ENCODE peak calls at places on chromosomes 3 and 15, in nine cellular contexts. One of them, this sample, is unnamed.

GRCh38 chr3:27632431-27633223 is 89.5 kb downstream of the EOMES start:
- DNase-seq in SK-N-SH: peak; percentile 30
- DNase-seq in DND-41: no peak
- DNase-seq in GM23338: peak; percentile 81
- DNase-seq in CD8-positive, alpha-beta T cell: peak; percentile 37
- DNase-seq in cardiac muscle cell: peak; percentile 77
- DNase-seq in endodermal cell: peak; percentile 76
- DNase-seq in gastrocnemius medialis: no peak
- DNase-seq in astrocyte: peak; percentile 64
- DNase-seq in this sample: peak; percentile 43

GRCh38 chr3:156211583-156211982 is 91.2 kb downstream of the KCNAB1 start:
- DNase-seq in SK-N-SH: no peak
- DNase-seq in DND-41: no peak
- DNase-seq in GM23338: no peak
- DNase-seq in CD8-positive, alpha-beta T cell: no peak
- DNase-seq in cardiac muscle cell: peak; percentile 35
- DNase-seq in endodermal cell: no peak
- DNase-seq in gastrocnemius medialis: no peak
- DNase-seq in astrocyte: peak; percentile 88
- DNase-seq in this sample: no peak

GRCh38 chr15:81111510-81112375 is 22.3 kb upstream of the CFAP161 start:
- DNase-seq in SK-N-SH: no peak
- DNase-seq in DND-41: no peak
- DNase-seq in GM23338: no peak
- DNase-seq in CD8-positive, alpha-beta T cell: no peak
- DNase-seq in cardiac muscle cell: no peak
- DNase-seq in endodermal cell: no peak
- DNase-seq in gastrocnemius medialis: no peak
- DNase-seq in astrocyte: no peak
- DNase-seq in this sample: no peak

GRCh38 chr3:12750658-12751071 is 8.4 kb downstream of the TMEM40 start:
- DNase-seq in SK-N-SH: no peak
- DNase-seq in DND-41: no peak
- DNase-seq in GM23338: no peak
- DNase-seq in CD8-positive, alpha-beta T cell: no peak
- DNase-seq in cardiac muscle cell: peak; percentile 94
- DNase-seq in endodermal cell: no peak
- DNase-seq in gastrocnemius medialis: no peak
- DNase-seq in astrocyte: peak; percentile 84
- DNase-seq in this sample: no peak

GRCh38 chr3:37909067-37909911 is 47.6 kb downstream of the CTDSPL start:
- DNase-seq in SK-N-SH: no peak
- DNase-seq in DND-41: no peak
- DNase-seq in GM23338: no peak
- DNase-seq in CD8-positive, alpha-beta T cell: no peak
- DNase-seq in cardiac muscle cell: peak; percentile 72
- DNase-seq in endodermal cell: no peak
- DNase-seq in gastrocnemius medialis: no peak
- DNase-seq in astrocyte: no peak
- DNase-seq in this sample: no peak

GRCh38 chr3:64039972-64040733 is 16.9 kb upstream of the PSMD6 start:
- DNase-seq in SK-N-SH: peak; percentile 24
- DNase-seq in DND-41: no peak
- DNase-seq in GM23338: no peak
- DNase-seq in CD8-positive, alpha-beta T cell: no peak
- DNase-seq in cardiac muscle cell: no peak
- DNase-seq in endodermal cell: no peak
- DNase-seq in gastrocnemius medialis: no peak
- DNase-seq in astrocyte: no peak
- DNase-seq in this sample: no peak

GRCh38 chr3:16765661-16766060 is 119.1 kb upstream of the PLCL2 start:
- DNase-seq in SK-N-SH: no peak
- DNase-seq in DND-41: no peak
- DNase-seq in GM23338: no peak
- DNase-seq in CD8-positive, alpha-beta T cell: no peak
- DNase-seq in cardiac muscle cell: no peak
- DNase-seq in endodermal cell: no peak
- DNase-seq in gastrocnemius medialis: no peak
- DNase-seq in astrocyte: no peak
- DNase-seq in this sample: no peak

GRCh38 chr3:63386568-63386967 is 108.5 kb downstream of the SYNPR start:
- DNase-seq in SK-N-SH: peak; percentile 2
- DNase-seq in DND-41: no peak
- DNase-seq in GM23338: peak; percentile 41
- DNase-seq in CD8-positive, alpha-beta T cell: no peak
- DNase-seq in cardiac muscle cell: no peak
- DNase-seq in endodermal cell: peak; percentile 80
- DNase-seq in gastrocnemius medialis: no peak
- DNase-seq in astrocyte: no peak
- DNase-seq in this sample: no peak

GRCh38 chr3:4830586-4830914 is 148.7 kb upstream of the BHLHE40 start:
- DNase-seq in SK-N-SH: no peak
- DNase-seq in DND-41: peak; percentile 46
- DNase-seq in GM23338: no peak
- DNase-seq in CD8-positive, alpha-beta T cell: no peak
- DNase-seq in cardiac muscle cell: no peak
- DNase-seq in endodermal cell: no peak
- DNase-seq in gastrocnemius medialis: no peak
- DNase-seq in astrocyte: no peak
- DNase-seq in this sample: no peak

GRCh38 chr15:55267401-55268053 is 22.1 kb downstream of the RAB27A start:
- DNase-seq in SK-N-SH: peak; percentile 32
- DNase-seq in DND-41: no peak
- DNase-seq in GM23338: no peak
- DNase-seq in CD8-positive, alpha-beta T cell: peak; percentile 89
- DNase-seq in cardiac muscle cell: peak; percentile 56
- DNase-seq in endodermal cell: no peak
- DNase-seq in gastrocnemius medialis: no peak
- DNase-seq in astrocyte: peak; percentile 81
- DNase-seq in this sample: peak; percentile 25

GRCh38 chr3:102090646-102091045 is 241.3 kb downstream of the NFKBIZ start:
- DNase-seq in SK-N-SH: no peak
- DNase-seq in DND-41: no peak
- DNase-seq in GM23338: no peak
- DNase-seq in CD8-positive, alpha-beta T cell: no peak
- DNase-seq in cardiac muscle cell: no peak
- DNase-seq in endodermal cell: no peak
- DNase-seq in gastrocnemius medialis: no peak
- DNase-seq in astrocyte: peak; percentile 50
- DNase-seq in this sample: no peak

GRCh38 chr3:194617827-194618226 is 15.4 kb downstream of the TMEM44 start:
- DNase-seq in SK-N-SH: no peak
- DNase-seq in DND-41: no peak
- DNase-seq in GM23338: no peak
- DNase-seq in CD8-positive, alpha-beta T cell: no peak
- DNase-seq in cardiac muscle cell: peak; percentile 33
- DNase-seq in endodermal cell: no peak
- DNase-seq in gastrocnemius medialis: no peak
- DNase-seq in astrocyte: peak; percentile 51
- DNase-seq in this sample: no peak

GRCh38 chr3:17074559-17074958 is 189.8 kb downstream of the PLCL2 start:
- DNase-seq in SK-N-SH: no peak
- DNase-seq in DND-41: peak; percentile 57
- DNase-seq in GM23338: no peak
- DNase-seq in CD8-positive, alpha-beta T cell: peak; percentile 30
- DNase-seq in cardiac muscle cell: no peak
- DNase-seq in endodermal cell: no peak
- DNase-seq in gastrocnemius medialis: no peak
- DNase-seq in astrocyte: no peak
- DNase-seq in this sample: no peak

GRCh38 chr3:141370065-141370533 is 1.8 kb downstream of the ZBTB38 start:
- DNase-seq in SK-N-SH: peak; percentile 80
- DNase-seq in DND-41: peak; percentile 45
- DNase-seq in GM23338: peak; percentile 91
- DNase-seq in CD8-positive, alpha-beta T cell: peak; percentile 76
- DNase-seq in cardiac muscle cell: peak; percentile 96
- DNase-seq in endodermal cell: peak; percentile 84
- DNase-seq in gastrocnemius medialis: peak; percentile 45
- DNase-seq in astrocyte: peak; percentile 87
- DNase-seq in this sample: no peak

GRCh38 chr15:98057453-98057852 is 97.0 kb downstream of the ARRDC4 start:
- DNase-seq in SK-N-SH: no peak
- DNase-seq in DND-41: no peak
- DNase-seq in GM23338: no peak
- DNase-seq in CD8-positive, alpha-beta T cell: no peak
- DNase-seq in cardiac muscle cell: no peak
- DNase-seq in endodermal cell: no peak
- DNase-seq in gastrocnemius medialis: no peak
- DNase-seq in astrocyte: no peak
- DNase-seq in this sample: no peak

DNA sequence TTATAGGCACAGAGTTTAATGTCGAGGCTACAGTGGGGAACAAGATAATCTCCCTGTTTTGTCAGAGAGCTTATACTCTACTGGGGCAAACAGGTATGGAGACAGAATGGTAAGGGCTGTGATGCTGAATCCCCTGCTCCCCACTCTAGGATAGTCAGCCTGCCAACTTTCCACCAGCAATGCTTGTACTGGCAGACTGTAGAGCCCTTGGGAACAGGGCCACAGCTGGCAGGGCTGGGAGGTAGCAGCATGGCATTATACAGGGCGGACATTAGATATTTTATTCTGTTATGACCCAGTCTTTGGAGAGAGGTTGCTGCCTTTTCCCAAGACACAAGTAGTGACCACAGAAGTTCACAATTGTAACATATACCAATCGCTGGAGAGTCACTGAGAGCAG is 91.2 kb downstream of the ARRDC4 start:
- DNase-seq in SK-N-SH: no peak
- DNase-seq in DND-41: no peak
- DNase-seq in GM23338: no peak
- DNase-seq in CD8-positive, alpha-beta T cell: no peak
- DNase-seq in cardiac muscle cell: no peak
- DNase-seq in endodermal cell: no peak
- DNase-seq in gastrocnemius medialis: no peak
- DNase-seq in astrocyte: no peak
- DNase-seq in this sample: no peak
- H3K4me1 ChIP-seq in SK-N-SH: no peaks in the 10 kb centered on the region
- H3K4me1 ChIP-seq in DND-41: no peaks in the 10 kb centered on the region
- H3K4me1 ChIP-seq in GM23338: no peaks in the 10 kb centered on the region
- H3K4me1 ChIP-seq in CD8-positive, alpha-beta T cell: no peaks in the 10 kb centered on the region
- H3K4me1 ChIP-seq in cardiac muscle cell: no peaks in the 10 kb centered on the region
- H3K4me1 ChIP-seq in endodermal cell: no peaks in the 10 kb centered on the region
- H3K4me1 ChIP-seq in gastrocnemius medialis: no peaks in the 10 kb centered on the region
- H3K4me1 ChIP-seq in astrocyte: no peaks in the 10 kb centered on the region
- H3K4me1 ChIP-seq in this sample: no peaks in the 10 kb centered on the region

DNA sequence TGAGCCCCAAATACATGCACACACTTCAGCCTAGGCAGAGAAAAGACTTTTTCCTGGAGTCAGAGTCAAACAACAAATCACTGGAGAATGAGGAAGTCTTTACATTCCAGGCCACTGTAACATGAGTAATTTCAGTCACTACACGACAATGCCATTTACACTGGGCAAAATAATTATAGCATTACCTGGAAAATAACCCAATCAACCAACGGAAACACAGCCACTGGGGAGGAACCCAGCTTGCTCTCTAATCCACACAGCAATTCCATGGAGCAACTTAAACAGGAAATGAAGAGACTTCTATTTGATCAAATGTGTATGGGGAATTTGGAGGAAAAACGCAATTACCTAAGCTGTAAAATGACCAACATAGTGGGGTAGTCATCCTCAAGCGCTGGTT is 15.2 kb downstream of the FSTL1 start:
- DNase-seq in SK-N-SH: no peak
- DNase-seq in DND-41: no peak
- DNase-seq in GM23338: no peak
- DNase-seq in CD8-positive, alpha-beta T cell: no peak
- DNase-seq in cardiac muscle cell: peak; percentile 58
- DNase-seq in endodermal cell: peak; percentile 33
- DNase-seq in gastrocnemius medialis: no peak
- DNase-seq in astrocyte: peak; percentile 70
- DNase-seq in this sample: no peak
- H3K27ac ChIP-seq in SK-N-SH: peak overlapping the region; percentile 96
- H3K27ac ChIP-seq in DND-41: no peak overlapping the region
- H3K27ac ChIP-seq in GM23338: peak overlapping the region; percentile 1
- H3K27ac ChIP-seq in CD8-positive, alpha-beta T cell: no peak overlapping the region
- H3K27ac ChIP-seq in cardiac muscle cell: peak overlapping the region; percentile 77
- H3K27ac ChIP-seq in endodermal cell: no peak overlapping the region
- H3K27ac ChIP-seq in gastrocnemius medialis: no peak overlapping the region
- H3K27ac ChIP-seq in astrocyte: peak overlapping the region; percentile 90
- H3K27ac ChIP-seq in this sample: peak overlapping the region; percentile 68

DNA sequence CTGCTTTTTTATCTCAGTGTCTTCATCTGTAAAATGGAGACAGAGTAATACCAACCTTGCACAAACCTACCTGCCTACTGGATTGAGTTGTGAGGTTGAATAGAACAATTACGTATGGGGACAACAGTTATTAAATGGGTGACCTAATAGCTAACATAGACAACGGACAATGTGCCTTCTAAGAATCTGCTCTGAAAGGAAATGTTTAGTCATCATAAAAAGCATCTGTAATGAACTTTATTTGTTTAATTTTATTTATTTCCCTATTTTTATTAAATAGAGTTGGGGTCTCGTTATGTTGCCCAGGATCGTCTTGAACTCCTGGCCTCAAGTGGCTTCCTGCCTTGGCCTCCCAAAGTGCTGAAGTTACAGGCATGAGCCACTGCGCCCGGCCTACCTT is 59.2 kb upstream of the C15orf61 start:
- DNase-seq in SK-N-SH: no peak
- DNase-seq in DND-41: no peak
- DNase-seq in GM23338: no peak
- DNase-seq in CD8-positive, alpha-beta T cell: no peak
- DNase-seq in cardiac muscle cell: no peak
- DNase-seq in endodermal cell: no peak
- DNase-seq in gastrocnemius medialis: no peak
- DNase-seq in astrocyte: no peak
- DNase-seq in this sample: no peak
- TF ChIP-seq CTCF in SK-N-SH: no peak
- TF ChIP-seq CTCF in DND-41: no peak
- TF ChIP-seq CTCF in GM23338: no peak
- TF ChIP-seq CTCF in CD8-positive, alpha-beta T cell: no peak
- TF ChIP-seq CTCF in cardiac muscle cell: no peak
- TF ChIP-seq CTCF in endodermal cell: no peak
- TF ChIP-seq CTCF in gastrocnemius medialis: no peak
- TF ChIP-seq CTCF in astrocyte: no peak
- TF ChIP-seq CTCF in this sample: no peak

GRCh38 chr3:58531555-58531954 is 5.4 kb downstream of the ACOX2 start:
- DNase-seq in SK-N-SH: no peak
- DNase-seq in DND-41: no peak
- DNase-seq in GM23338: no peak
- DNase-seq in CD8-positive, alpha-beta T cell: no peak
- DNase-seq in cardiac muscle cell: no peak
- DNase-seq in endodermal cell: no peak
- DNase-seq in gastrocnemius medialis: no peak
- DNase-seq in astrocyte: no peak
- DNase-seq in this sample: no peak

GRCh38 chr3:58529516-58530353 is 7.3 kb downstream of the ACOX2 start:
- DNase-seq in SK-N-SH: no peak
- DNase-seq in DND-41: peak; percentile 12
- DNase-seq in GM23338: peak; percentile 90
- DNase-seq in CD8-positive, alpha-beta T cell: no peak
- DNase-seq in cardiac muscle cell: peak; percentile 38
- DNase-seq in endodermal cell: peak; percentile 96
- DNase-seq in gastrocnemius medialis: no peak
- DNase-seq in astrocyte: no peak
- DNase-seq in this sample: no peak

GRCh38 chr3:58532794-58533220 is 4.2 kb downstream of the ACOX2 start:
- DNase-seq in SK-N-SH: peak; percentile 89
- DNase-seq in DND-41: peak; percentile 81
- DNase-seq in GM23338: peak; percentile 81
- DNase-seq in CD8-positive, alpha-beta T cell: peak; percentile 76
- DNase-seq in cardiac muscle cell: peak; percentile 76
- DNase-seq in endodermal cell: peak; percentile 92
- DNase-seq in gastrocnemius medialis: peak; percentile 25
- DNase-seq in astrocyte: peak; percentile 47
- DNase-seq in this sample: peak; percentile 68

GRCh38 chr3:58530354-58530865 is 6.6 kb downstream of the ACOX2 start:
- DNase-seq in SK-N-SH: no peak
- DNase-seq in DND-41: no peak
- DNase-seq in GM23338: no peak
- DNase-seq in CD8-positive, alpha-beta T cell: no peak
- DNase-seq in cardiac muscle cell: no peak
- DNase-seq in endodermal cell: no peak
- DNase-seq in gastrocnemius medialis: no peak
- DNase-seq in astrocyte: no peak
- DNase-seq in this sample: no peak

GRCh38 chr3:58531956-58532355 is 5.0 kb downstream of the ACOX2 start:
- DNase-seq in SK-N-SH: no peak
- DNase-seq in DND-41: no peak
- DNase-seq in GM23338: peak; percentile 43
- DNase-seq in CD8-positive, alpha-beta T cell: no peak
- DNase-seq in cardiac muscle cell: no peak
- DNase-seq in endodermal cell: no peak
- DNase-seq in gastrocnemius medialis: no peak
- DNase-seq in astrocyte: no peak
- DNase-seq in this sample: no peak
- H3K4me1 ChIP-seq in SK-N-SH: peaks cover 12% of the 10 kb centered on the region
- H3K4me1 ChIP-seq in DND-41: peaks cover 3% of the 10 kb centered on the region
- H3K4me1 ChIP-seq in GM23338: no peaks in the 10 kb centered on the region
- H3K4me1 ChIP-seq in CD8-positive, alpha-beta T cell: no peaks in the 10 kb centered on the region
- H3K4me1 ChIP-seq in cardiac muscle cell: peaks cover 16% of the 10 kb centered on the region
- H3K4me1 ChIP-seq in endodermal cell: peaks cover 20% of the 10 kb centered on the region
- H3K4me1 ChIP-seq in gastrocnemius medialis: peaks cover 14% of the 10 kb centered on the region
- H3K4me1 ChIP-seq in astrocyte: peaks cover 14% of the 10 kb centered on the region
- H3K4me1 ChIP-seq in this sample: peaks cover 44% of the 10 kb centered on the region

This sample was measured in left ventricle myocardium inferior.